ENCODE peak calls at places on chromosomes 4 and X, in five cellular contexts. K, P, I, H and W are unnamed samples.

GRCh38 chr4:762211-763190 is 56.9 kb downstream of the PCGF3 start:
- DNase-seq in I (no peak), K (peak; percentile 30), P (no peak), H (peak; percentile 19), W (no peak)

GRCh38 chr4:127249066-127249766 is 383.5 kb upstream of the INTU start:
- DNase-seq in P (no peak), K (peak; percentile 0), H (peak; percentile 14), I (no peak), W (no peak)

GRCh38 chrX:68997911-68998310 is 167.3 kb downstream of the PJA1 start:
- DNase-seq in K (peak; percentile 72), H (peak; percentile 87), I (no peak), P (no peak), W (no peak)

GRCh38 chr4:102610476-102610875 is 109.3 kb downstream of the NFKB1 start:
- DNase-seq in H (no peak), P (no peak), K (no peak), I (no peak), W (no peak)

GRCh38 chrX:155745792-155746191 is 133.0 kb upstream of the TMLHE start:
- DNase-seq in P (no peak), H (peak; percentile 47), I (peak; percentile 40), K (peak; percentile 57), W (no peak)

GRCh38 chr4:24137963-24138601 is 248.2 kb upstream of the PPARGC1A start:
- DNase-seq in I (peak; percentile 51), H (no peak), P (no peak), K (no peak), W (no peak)

GRCh38 chrX:83658731-83659130 is 150.6 kb downstream of the POU3F4 start:
- DNase-seq in H (no peak), K (no peak), P (no peak), I (no peak), W (no peak)

GRCh38 chr4:96347582-96347981 is 507.7 kb downstream of the PDHA2 start:
- DNase-seq in P (no peak), I (no peak), K (peak; percentile 35), H (no peak), W (no peak)

GRCh38 chr4:20251061-20251795 is 477 bp upstream of the SLIT2 start:
- DNase-seq in H (peak; percentile 52), K (peak; percentile 36), P (no peak), I (no peak), W (no peak)

GRCh38 chr4:8459867-8460453 is 19.4 kb downstream of the TRMT44 start:
- DNase-seq in I (no peak), K (no peak), P (no peak), H (no peak), W (no peak)

GRCh38 chr4:93776386-93777080 is 52.0 kb upstream of the ATOH1 start:
- DNase-seq in P (no peak), H (no peak), K (peak; percentile 32), I (no peak), W (no peak)

GRCh38 chr4:18458465-18458864 is 436.9 kb upstream of the LCORL start:
- DNase-seq in P (no peak), I (no peak), K (no peak), H (no peak), W (no peak)

GRCh38 chr4:167222098-167222497 is 12.2 kb downstream of the SPOCK3 start:
- DNase-seq in H (no peak), P (no peak), K (no peak), I (no peak), W (no peak)

GRCh38 chrX:104166735-104167436 is 633 bp downstream of the FAM199X start:
- DNase-seq in I (no peak), P (no peak), K (no peak), H (no peak), W (no peak)

GRCh38 chr4:8269535-8270417 is at the start of gene HTRA3:
- DNase-seq in K (no peak), P (no peak), I (no peak), H (peak; percentile 33), W (no peak)

GRCh38 chr4:38366997-38367396 is 297.0 kb upstream of the KLF3 start:
- DNase-seq in K (no peak), I (no peak), P (no peak), H (no peak), W (no peak)

GRCh38 chr4:168585168-168586091 is 88.6 kb downstream of the PALLD start:
- DNase-seq in I (no peak), K (peak; percentile 92), P (no peak), H (peak; percentile 90), W (no peak)

GRCh38 chr4:80082693-80083092 is 9.7 kb upstream of the ANTXR2 start:
- DNase-seq in K (peak; percentile 39), P (no peak), I (no peak), H (no peak), W (no peak)

GRCh38 chrX:53073115-53073581 is 9.0 kb upstream of the TSPYL2 start:
- DNase-seq in I (no peak), K (no peak), P (no peak), H (no peak), W (no peak)

GRCh38 chr4:41569957-41570356 is 32.0 kb downstream of the LIMCH1 start:
- DNase-seq in P (no peak), K (no peak), I (no peak), H (no peak), W (no peak)